ENCODE peak calls at places on chromosomes 4 and X, in nine cellular contexts. Z is HFFc6; A is mucosa of descending colon; C is NCI-H748 treated with DMSO at 0.1 percent for 48 hours; G is stimulated activated CD8-positive, alpha-beta memory T cell treated with anti-CD3 and anti-CD28 coated beads, Interleukin-15, amount 100 ng/mL, for 4 hours; E is M059J; Y is spleen; N is HFF-Myc; S is D341Med. I is an unnamed sample.

GRCh38 chr4:1172228-1172851 is at the start of gene SPON2:
- DNase-seq in S (no peak), A (no peak), Y (peak; percentile 81), N (no peak), C (no peak), E (no peak), G (no peak), Z (no peak), I (peak; percentile 73)

GRCh38 chr4:121209171-121209570 is 45.0 kb upstream of the TNIP3 start:
- DNase-seq in C (no peak), Z (no peak), N (no peak), A (no peak), Y (no peak), E (no peak), G (no peak), S (no peak), I (no peak)

GRCh38 chr4:177125656-177126055 is 184.0 kb upstream of the NEIL3 start:
- DNase-seq in Y (no peak), G (no peak), A (no peak), S (no peak), Z (no peak), N (no peak), E (peak; percentile 10), C (no peak), I (no peak)

GRCh38 chr4:4460759-4461158 is 73.9 kb downstream of the NSG1 start:
- DNase-seq in Y (no peak), G (no peak), S (no peak), E (no peak), C (no peak), Z (no peak), N (no peak), A (no peak), I (no peak)

GRCh38 chr4:163492951-163493504 is 1.5 kb upstream of the TMA16 start:
- DNase-seq in Z (no peak), E (peak; percentile 12), Y (no peak), N (no peak), S (no peak), C (no peak), A (no peak), G (no peak), I (no peak)

GRCh38 chrX:43641691-43642090 is 14.4 kb upstream of the MAOA start:
- DNase-seq in G (no peak), A (no peak), N (no peak), S (no peak), E (no peak), C (no peak), Y (no peak), Z (no peak), I (no peak)

GRCh38 chrX:112779139-112779538 is 61.5 kb downstream of the AMOT start:
- DNase-seq in Y (no peak), E (no peak), Z (no peak), G (no peak), S (peak; percentile 11), C (no peak), N (no peak), A (no peak), I (no peak)

GRCh38 chr4:106585920-106586349 is 217.4 kb upstream of the GIMD1 start:
- DNase-seq in N (no peak), Y (no peak), A (no peak), C (no peak), Z (no peak), S (no peak), E (peak; percentile 29), G (no peak), I (no peak)

GRCh38 chr4:84971319-84971932 is 4.9 kb upstream of the WDFY3 start:
- DNase-seq in S (peak; percentile 35), G (no peak), A (no peak), Y (no peak), E (peak; percentile 56), C (peak; percentile 2), N (no peak), Z (peak; percentile 69), I (no peak)

GRCh38 chr4:123786955-123787354 is 390.4 kb downstream of the SPRY1 start:
- DNase-seq in N (no peak), C (no peak), Z (no peak), E (peak; percentile 13), A (peak; percentile 21), S (no peak), Y (no peak), G (no peak), I (no peak)

GRCh38 chr4:99683913-99684312 is 26.3 kb upstream of the C4orf54 start:
- DNase-seq in G (no peak), Z (no peak), Y (no peak), N (no peak), S (no peak), C (no peak), E (no peak), A (no peak), I (no peak)

GRCh38 chr4:8532245-8532781 is 47.9 kb upstream of the GPR78 start:
- DNase-seq in E (no peak), N (no peak), A (no peak), Z (no peak), S (no peak), G (no peak), Y (no peak), C (no peak), I (no peak)

GRCh38 chr4:140151700-140152014 is 2.3 kb downstream of the MAML3 start:
- DNase-seq in S (peak; percentile 86), E (peak; percentile 89), Z (peak; percentile 52), G (no peak), Y (no peak), A (peak; percentile 90), C (peak; percentile 79), N (peak; percentile 57), I (peak; percentile 86)

GRCh38 chr4:7594013-7594412 is 159.3 kb upstream of the PSAPL1 start:
- DNase-seq in Y (no peak), A (no peak), S (no peak), Z (no peak), E (no peak), N (no peak), C (no peak), G (no peak), I (no peak)

GRCh38 chrX:63713510-63713909 is 71.5 kb downstream of the ARHGEF9 start:
- DNase-seq in N (no peak), Z (peak; percentile 7), E (no peak), A (no peak), S (peak; percentile 16), G (no peak), Y (no peak), C (no peak), I (peak; percentile 57)

GRCh38 chrX:100606753-100607152 is 22.0 kb downstream of the TNMD start:
- DNase-seq in A (no peak), C (no peak), S (no peak), Y (no peak), N (no peak), G (no peak), E (no peak), Z (no peak), I (no peak)

GRCh38 chr4:150010525-150011126 is 67.6 kb upstream of the DCLK2 start:
- DNase-seq in C (peak; percentile 53), A (peak; percentile 77), Y (no peak), E (peak; percentile 75), S (peak; percentile 64), Z (peak; percentile 60), N (peak; percentile 69), G (no peak), I (no peak)

GRCh38 chrX:105307762-105308161 is 87.3 kb upstream of the TEX13A start:
- DNase-seq in G (no peak), A (no peak), Z (peak; percentile 32), C (no peak), E (no peak), Y (no peak), S (no peak), N (no peak), I (no peak)

GRCh38 chr4:76896731-76897521 is 1.0 kb downstream of the SOWAHB start:
- DNase-seq in E (peak; percentile 22), G (no peak), Z (no peak), N (no peak), C (no peak), Y (no peak), A (peak; percentile 66), S (peak; percentile 79), I (peak; percentile 81)

GRCh38 chr4:26028793-26029511 is 114.9 kb downstream of the SMIM20 start:
- DNase-seq in E (no peak), S (peak; percentile 86), Y (peak; percentile 94), N (no peak), G (peak; percentile 38), Z (no peak), C (no peak), A (peak; percentile 68), I (peak; percentile 89)

I was measured in upper lobe of right lung.